ENCODE peak calls at places on chromosomes 5 and 9, in eight cellular contexts. S is CD8-positive, alpha-beta T cell; K is fibroblast of the aortic adventitia; O is tibial nerve; U is IMR-90; X is uterus; P is Peyer's patch; Q is HCT116. V is an unnamed sample.

GRCh38 chr9:133873006-133873780 is 118.9 kb downstream of the VAV2 start:
- DNase-seq in Q (no peak), S (no peak), P (no peak), X (no peak), O (no peak), U (no peak), K (no peak), V (no peak)

GRCh38 chr5:2758632-2759031 is 7.2 kb upstream of the IRX2 start:
- DNase-seq in K (no peak), Q (no peak), P (no peak), X (no peak), U (no peak), O (no peak), S (no peak), V (no peak)

GRCh38 chr9:104788251-104788650 is 24.3 kb downstream of the NIPSNAP3B start:
- DNase-seq in Q (no peak), K (no peak), S (no peak), U (no peak), O (no peak), X (no peak), P (no peak), V (no peak)

GRCh38 chr9:19378647-19379046 is 1.4 kb downstream of the RPS6 start:
- DNase-seq in O (no peak), U (no peak), Q (no peak), P (no peak), S (no peak), K (no peak), X (no peak), V (no peak)

GRCh38 chr5:34626036-34626435 is 30.1 kb upstream of the RAI14 start:
- DNase-seq in Q (no peak), U (peak; percentile 93), K (peak; percentile 45), S (no peak), P (no peak), O (no peak), X (no peak), V (no peak)

GRCh38 chr9:28301281-28301680 is 728.0 kb upstream of the C9orf72 start:
- DNase-seq in Q (no peak), O (no peak), K (no peak), P (no peak), U (no peak), X (no peak), S (no peak), V (no peak)

GRCh38 chr5:96614110-96614691 is 48.0 kb upstream of the CAST start:
- DNase-seq in O (no peak), Q (peak; percentile 79), K (peak; percentile 96), U (peak; percentile 96), S (peak; percentile 55), P (no peak), X (peak; percentile 49), V (no peak)

GRCh38 chr5:53323943-53324642 is 156.3 kb upstream of the FST start:
- DNase-seq in O (no peak), P (no peak), S (no peak), U (peak; percentile 34), Q (no peak), X (no peak), K (no peak), V (no peak)

GRCh38 chr5:14249258-14250093 is 106.3 kb downstream of the TRIO start:
- DNase-seq in Q (no peak), U (no peak), O (no peak), K (no peak), X (no peak), P (no peak), S (no peak), V (no peak)

GRCh38 chr5:56037531-56038010 is 42.8 kb upstream of the IL6ST start:
- DNase-seq in Q (no peak), P (no peak), S (no peak), O (no peak), U (no peak), K (no peak), X (no peak), V (no peak)

GRCh38 chr5:89338935-89339334 is 456.0 kb upstream of the MEF2C start:
- DNase-seq in U (peak; percentile 28), Q (no peak), S (no peak), X (no peak), P (no peak), O (no peak), K (peak; percentile 74), V (no peak)

GRCh38 chr9:110446171-110446570 is 108.5 kb upstream of the TXNDC8 start:
- DNase-seq in S (no peak), Q (no peak), X (no peak), U (peak; percentile 22), K (no peak), P (no peak), O (no peak), V (no peak)

GRCh38 chr9:73074176-73074708 is 77.4 kb upstream of the ANXA1 start:
- DNase-seq in P (no peak), U (no peak), Q (no peak), K (no peak), X (no peak), O (no peak), S (no peak), V (no peak)

GRCh38 chr5:78835176-78835575 is 149.9 kb downstream of the ARSB start:
- DNase-seq in U (no peak), P (no peak), O (no peak), S (no peak), K (no peak), X (no peak), Q (no peak), V (no peak)

GRCh38 chr9:133589454-133590227 is 19.5 kb downstream of the FAM163B start:
- DNase-seq in Q (peak; percentile 40), S (peak; percentile 62), X (no peak), O (no peak), K (no peak), P (no peak), U (no peak), V (no peak)

GRCh38 chr9:131776473-131776872 is 36.6 kb upstream of the RAPGEF1 start:
- DNase-seq in O (no peak), K (peak; percentile 52), U (peak; percentile 36), S (no peak), Q (peak; percentile 13), X (no peak), P (no peak), V (no peak)

GRCh38 chr5:142845402-142845901 is 75.3 kb downstream of the ARHGAP26 start:
- DNase-seq in Q (no peak), X (no peak), O (no peak), K (no peak), S (peak; percentile 58), U (no peak), P (no peak), V (no peak)

GRCh38 chr5:40089269-40089668 is 590.4 kb upstream of the PTGER4 start:
- DNase-seq in S (no peak), P (no peak), Q (peak; percentile 16), X (no peak), O (no peak), U (peak; percentile 1), K (no peak), V (no peak)

DNA sequence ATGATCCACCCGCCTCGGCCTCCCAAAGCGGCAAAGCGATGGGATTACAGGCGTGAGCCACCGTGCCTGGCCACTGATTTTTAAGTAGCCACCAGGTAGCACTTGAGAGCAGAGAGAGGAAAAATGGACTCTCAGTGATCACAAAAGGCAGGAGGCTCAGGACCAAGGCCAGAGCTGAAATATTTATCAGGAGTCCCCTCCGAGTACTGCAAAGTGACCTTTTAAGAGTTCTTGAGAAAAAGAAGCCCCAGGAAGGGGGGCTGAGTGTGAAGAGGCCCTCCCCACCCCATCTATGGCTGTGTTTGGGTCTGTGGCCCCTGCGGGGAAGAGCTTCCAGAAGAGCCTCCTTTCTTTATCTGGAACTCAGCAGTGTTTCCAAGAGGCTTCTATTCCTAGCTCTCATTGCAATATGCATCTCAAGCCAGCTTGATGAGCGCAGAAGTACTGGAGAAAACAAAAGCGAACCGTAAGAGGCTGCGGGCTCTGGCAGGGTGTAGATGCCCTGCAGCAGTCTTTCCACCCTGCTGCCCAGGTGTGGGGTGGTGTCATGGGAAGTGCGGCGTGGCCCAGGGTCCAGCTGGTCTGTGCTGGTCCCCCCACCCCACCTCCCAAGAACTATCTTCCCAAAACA is 75.5 kb upstream of the CDK20 start:
- DNase-seq in P (no peak), X (no peak), U (no peak), O (no peak), S (no peak), K (no peak), Q (no peak), V (no peak)
- TF ChIP-seq CTCF in P (no peak), X (no peak), U (no peak), O (no peak), S (no peak), K (no peak), Q (no peak), V (no peak)

GRCh38 chr5:151258771-151259170 is 5.8 kb downstream of the GM2A start:
- DNase-seq in Q (no peak), X (no peak), S (no peak), P (no peak), K (no peak), U (no peak), O (no peak), V (no peak)

GRCh38 chr5:151259931-151260330 is 6.9 kb downstream of the GM2A start:
- DNase-seq in U (no peak), K (no peak), O (no peak), S (no peak), X (no peak), Q (no peak), P (no peak), V (no peak)

GRCh38 chr5:151262532-151262931 is 9.5 kb downstream of the GM2A start:
- DNase-seq in U (no peak), X (no peak), O (no peak), P (no peak), Q (no peak), S (no peak), K (no peak), V (no peak)

GRCh38 chr5:151267481-151268275 is 14.7 kb downstream of the GM2A start:
- DNase-seq in K (no peak), Q (no peak), U (no peak), S (no peak), X (no peak), P (no peak), O (no peak), V (no peak)

DNA sequence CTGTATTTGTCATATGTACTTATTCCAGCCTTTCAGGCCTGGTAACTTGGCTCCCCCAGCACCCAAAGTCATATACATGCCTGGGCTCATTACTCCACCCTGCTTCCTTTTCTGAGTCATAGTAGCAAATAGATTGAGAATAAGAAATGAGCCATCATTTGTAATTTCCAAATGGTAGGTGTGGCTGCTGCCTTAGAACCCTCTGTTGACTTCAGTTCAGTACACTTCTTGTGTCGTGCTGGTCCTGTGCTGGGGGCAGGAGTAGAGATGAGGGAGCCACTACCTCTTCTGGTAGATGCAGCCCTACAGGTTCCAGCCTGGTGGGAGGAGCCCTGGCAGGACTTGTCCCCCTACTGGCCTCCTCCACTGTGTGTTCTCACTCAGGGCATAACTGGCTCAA is 11.1 kb downstream of the GM2A start:
- DNase-seq in K (peak; percentile 59), O (no peak), X (no peak), Q (no peak), U (peak; percentile 47), P (no peak), S (no peak), V (no peak)
- TF ChIP-seq CTCF in K (no peak), O (no peak), X (no peak), Q (no peak), U (no peak), P (no peak), S (no peak), V (no peak)

GRCh38 chr5:135239461-135240282 is 159.4 kb downstream of the MACROH2A1 start:
- DNase-seq in P (peak; percentile 8), O (no peak), X (peak; percentile 23), U (peak; percentile 85), Q (no peak), S (peak; percentile 32), K (peak; percentile 78), V (no peak)
- TF ChIP-seq CTCF in P (no peak), O (no peak), X (no peak), U (no peak), Q (no peak), S (no peak), K (no peak), V (no peak)

GRCh38 chr5:8961219-8961618 is 584.7 kb downstream of the SEMA5A start:
- DNase-seq in K (no peak), O (no peak), X (no peak), Q (no peak), P (no peak), U (no peak), S (no peak), V (no peak)
- TF ChIP-seq CTCF in K (no peak), O (no peak), X (no peak), Q (no peak), P (no peak), U (no peak), S (no peak), V (no peak)

V was measured in natural killer cell.